ENCODE peak calls at places on chromosomes 11 and 22, in four cellular contexts. C is PC-3, H is left ventricle myocardium inferior, R is heart right ventricle. P is an unnamed sample.

GRCh38 chr11:93849751-93850584 is 450 bp downstream of the VSTM5 start:
- DNase-seq in R (peak; percentile 7), C (peak; percentile 30), H (peak; percentile 22), P (peak; percentile 6)

GRCh38 chr11:119752324-119752723 is 23.3 kb upstream of the NECTIN1 start:
- DNase-seq in R (no peak), C (no peak), H (no peak), P (no peak)

GRCh38 chr11:125950696-125951645 is 5.1 kb downstream of the VSIG10L2 start:
- DNase-seq in R (peak; percentile 82), C (no peak), H (peak; percentile 74), P (no peak)

GRCh38 chr11:64055077-64055476 is 19.3 kb downstream of the FLRT1 start:
- DNase-seq in R (peak; percentile 58), C (no peak), H (peak; percentile 74), P (no peak)

GRCh38 chr11:75689861-75690641 is 21.2 kb upstream of the MAP6 start:
- DNase-seq in H (no peak), R (no peak), C (peak; percentile 55), P (no peak)

GRCh38 chr22:49769691-49770315 is 57.9 kb downstream of the BRD1 start:
- DNase-seq in C (no peak), R (no peak), H (peak; percentile 9), P (no peak)

GRCh38 chr11:75230621-75231020 is 10.0 kb upstream of the TPBGL start:
- DNase-seq in H (no peak), C (no peak), R (no peak), P (no peak)

GRCh38 chr11:101397941-101398340 is 185.9 kb downstream of the TRPC6 start:
- DNase-seq in H (no peak), R (peak; percentile 12), C (no peak), P (no peak)

GRCh38 chr22:21933899-21934298 is 18.7 kb downstream of the PPM1F start:
- DNase-seq in C (no peak), H (no peak), R (no peak), P (no peak)

GRCh38 chr22:30424471-30425326 is 869 bp upstream of the MTFP1 start:
- DNase-seq in R (no peak), C (no peak), H (no peak), P (no peak)

GRCh38 chr22:19232620-19233019 is 54.1 kb upstream of the SLC25A1 start:
- DNase-seq in H (no peak), C (no peak), R (no peak), P (peak; percentile 8)

GRCh38 chr11:64723117-64723906 is at the start of gene NRXN2:
- DNase-seq in C (peak; percentile 91), H (peak; percentile 86), R (peak; percentile 82), P (peak; percentile 80)

GRCh38 chr11:34343153-34343552 is 14.7 kb downstream of the ABTB2 start:
- DNase-seq in C (peak; percentile 89), H (no peak), R (no peak), P (no peak)

GRCh38 chr11:67280791-67281551 is 8.1 kb upstream of the ANKRD13D start:
- DNase-seq in C (no peak), R (no peak), H (peak; percentile 15), P (no peak)

GRCh38 chr11:112113539-112114457 is 27.1 kb downstream of the SDHD start:
- DNase-seq in H (no peak), C (peak; percentile 79), R (no peak), P (peak; percentile 39)

GRCh38 chr11:123357990-123358827 is 71.9 kb upstream of the GRAMD1B start:
- DNase-seq in R (no peak), H (peak; percentile 33), C (peak; percentile 38), P (no peak)

GRCh38 chr11:76823481-76824028 is 37.2 kb upstream of the ACER3 start:
- DNase-seq in C (peak; percentile 99), R (peak; percentile 80), H (no peak), P (peak; percentile 97)

GRCh38 chr11:44788536-44789227 is 61.9 kb downstream of the TSPAN18 start:
- DNase-seq in R (no peak), C (no peak), H (no peak), P (peak; percentile 47)

GRCh38 chr11:64278576-64279190 is 5.8 kb downstream of the BAD start:
- DNase-seq in H (no peak), R (no peak), C (no peak), P (no peak)

GRCh38 chr11:77047007-77047927 is 13.1 kb downstream of the B3GNT6 start:
- DNase-seq in R (peak; percentile 91), C (peak; percentile 99), H (peak; percentile 36), P (peak; percentile 97)

GRCh38 chr11:10355257-10355661 is 50.4 kb downstream of the ADM start:
- DNase-seq in R (no peak), C (no peak), H (no peak), P (no peak)

GRCh38 chr11:45092901-45093760 is 53.3 kb upstream of the PRDM11 start:
- DNase-seq in R (no peak), C (peak; percentile 91), H (no peak), P (no peak)

GRCh38 chr11:129849447-129850130 is 33.9 kb downstream of the TMEM45B start:
- DNase-seq in H (no peak), R (no peak), C (no peak), P (no peak)

GRCh38 chr11:75588067-75588481 is 26.0 kb downstream of the SERPINH1 start:
- DNase-seq in R (no peak), H (no peak), C (no peak), P (no peak)

GRCh38 chr11:76613901-76614300 is 56.6 kb downstream of the LRRC32 start:
- DNase-seq in H (no peak), R (no peak), C (no peak), P (no peak)

GRCh38 chr11:64295760-64296159 is 4.4 kb upstream of the CATSPERZ start:
- DNase-seq in H (no peak), C (no peak), R (no peak), P (no peak)

GRCh38 chr11:47441421-47441820 is 7.5 kb downstream of the RAPSN start:
- DNase-seq in C (no peak), R (no peak), H (no peak), P (no peak)

GRCh38 chr11:33723238-33723881 is 12.9 kb downstream of the CD59 start:
- DNase-seq in C (peak; percentile 80), R (peak; percentile 83), H (no peak), P (peak; percentile 91)

GRCh38 chr11:34243620-34244493 is 114.0 kb downstream of the ABTB2 start:
- DNase-seq in C (peak; percentile 87), R (no peak), H (no peak), P (no peak)

GRCh38 chr11:28518825-28519224 is 410.6 kb downstream of the METTL15 start:
- DNase-seq in H (no peak), C (no peak), R (no peak), P (no peak)

GRCh38 chr22:39954584-39955055 is 5.6 kb upstream of the TMA7B start:
- DNase-seq in H (no peak), C (peak; percentile 24), R (no peak), P (no peak)

GRCh38 chr11:64918056-64918455 is 1.0 kb upstream of the ATG2A start:
- DNase-seq in C (peak; percentile 51), R (no peak), H (no peak), P (peak; percentile 54)

GRCh38 chr11:34050536-34050935 is 995 bp upstream of the CAPRIN1 start:
- DNase-seq in C (no peak), H (no peak), R (peak; percentile 22), P (no peak)

DNA sequence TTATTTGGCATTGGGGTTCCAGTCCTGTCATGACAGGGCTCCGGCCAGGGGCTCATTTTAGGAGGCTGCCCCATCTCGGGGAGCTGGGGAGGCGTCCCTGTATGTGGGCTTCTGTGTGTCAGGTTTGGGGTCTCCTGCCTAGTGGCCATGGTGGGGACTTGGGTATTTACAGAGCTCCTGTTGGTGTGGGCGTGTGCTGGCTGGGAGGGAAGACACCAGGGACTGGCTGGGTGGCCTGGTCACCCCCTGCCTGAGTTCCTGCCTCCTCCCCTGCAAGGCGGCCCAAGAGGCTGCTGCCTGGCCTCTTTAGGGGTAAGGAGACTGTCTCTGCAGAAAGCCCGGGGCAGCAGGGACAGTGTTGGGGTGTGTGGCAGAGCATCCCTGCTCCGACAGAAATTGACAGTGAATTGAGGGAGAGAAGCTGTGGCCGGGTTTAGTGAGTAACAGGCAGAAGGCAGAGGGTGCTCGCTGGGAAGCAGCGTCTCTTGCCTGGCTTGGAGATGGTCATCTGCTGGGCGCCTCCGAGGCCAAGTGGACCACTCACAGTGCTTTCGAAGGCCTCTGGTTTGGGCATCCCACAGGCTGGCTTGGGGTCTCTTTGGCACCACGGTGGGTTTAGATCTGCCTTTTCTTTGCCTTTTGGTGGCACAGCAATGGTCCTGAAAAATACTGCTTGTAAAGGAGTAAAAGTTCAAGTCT is 40.3 kb upstream of the GRAMD4 start:
- DNase-seq in R (no peak), C (no peak), H (peak; percentile 16), P (no peak)
- H3K4me3 ChIP-seq in R (no peak overlapping the region), C (no peak overlapping the region), H (peak overlapping the region; percentile 91), P (no peak overlapping the region)

DNA sequence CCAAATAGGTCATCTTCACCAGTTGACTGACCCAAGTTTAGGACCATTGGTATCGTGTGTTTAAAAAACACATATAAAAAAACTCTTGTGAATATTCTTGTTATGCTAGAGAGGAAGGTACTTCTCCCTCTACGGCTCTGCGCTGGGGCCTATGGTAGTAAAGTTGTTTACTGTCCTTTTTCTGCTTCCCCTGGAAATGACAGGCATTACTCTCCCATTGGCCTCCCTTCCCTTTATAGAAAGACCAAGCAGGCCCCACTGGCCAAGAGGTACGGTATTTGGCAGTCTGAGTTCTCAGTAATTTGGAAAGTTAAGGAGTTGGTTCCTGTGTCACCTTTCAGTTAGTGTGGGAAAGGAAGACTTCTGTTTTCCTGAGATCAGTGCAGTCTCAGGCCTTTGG is 6.5 kb downstream of the THYN1 start:
- DNase-seq in H (no peak), R (no peak), C (no peak), P (no peak)
- H3K36me3 ChIP-seq in H (peaks cover 95% of the 10 kb centered on the region), R (peaks cover 40% of the 10 kb centered on the region), C (peaks cover 39% of the 10 kb centered on the region), P (peaks cover 5% of the 10 kb centered on the region)

GRCh38 chr22:47000888-47001287 is 238.4 kb downstream of the TBC1D22A start:
- DNase-seq in C (no peak), H (no peak), R (no peak), P (no peak)
- H3K4me3 ChIP-seq in C (no peak overlapping the region), H (no peak overlapping the region), R (no peak overlapping the region), P (no peak overlapping the region)

DNA sequence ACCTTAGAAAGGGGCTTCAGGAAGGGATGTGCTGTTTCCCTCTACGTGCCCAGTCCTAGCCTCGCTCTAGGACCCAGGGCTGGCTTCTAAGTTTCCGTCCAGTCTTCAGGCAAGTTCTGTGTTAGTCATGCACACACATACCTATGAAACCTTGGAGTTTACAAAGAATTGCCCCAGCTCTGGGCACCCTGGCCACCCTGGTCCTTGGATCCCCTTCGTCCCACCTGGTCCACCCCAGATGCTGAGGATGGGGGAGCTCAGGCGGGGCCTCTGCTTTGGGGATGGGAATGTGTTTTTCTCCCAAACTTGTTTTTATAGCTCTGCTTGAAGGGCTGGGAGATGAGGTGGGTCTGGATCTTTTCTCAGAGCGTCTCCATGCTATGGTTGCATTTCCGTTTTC is 2.2 kb upstream of the TAGLN start:
- DNase-seq in R (no peak), C (no peak), H (peak; percentile 4), P (no peak)
- H3K36me3 ChIP-seq in R (peaks cover 17% of the 10 kb centered on the region), C (no peaks in the 10 kb centered on the region), H (peaks cover 43% of the 10 kb centered on the region), P (no peaks in the 10 kb centered on the region)

GRCh38 chr11:1759851-1760220 is 3.9 kb downstream of the CTSD start:
- DNase-seq in C (no peak), H (no peak), R (no peak), P (no peak)
- H3K4me3 ChIP-seq in C (no peak overlapping the region), H (peak overlapping the region; percentile 99), R (peak overlapping the region; percentile 100), P (no peak overlapping the region)

GRCh38 chr22:41847300-41847699 is 14.4 kb downstream of the SREBF2 start:
- DNase-seq in H (no peak), R (no peak), C (no peak), P (no peak)
- H3K36me3 ChIP-seq in H (peaks cover 14% of the 10 kb centered on the region), R (no peaks in the 10 kb centered on the region), C (no peaks in the 10 kb centered on the region), P (no peaks in the 10 kb centered on the region)